ENCODE peak calls at places on chromosomes 3 and 15, in seven cellular contexts. One of them, this sample, is unnamed.

GRCh38 chr3:151402349-151402748 is 17.8 kb upstream of the P2RY12 start:
- DNase-seq in GM10248: no peak
- DNase-seq in AG09309: no peak
- DNase-seq in left ventricle myocardium inferior: no peak
- DNase-seq in IMR-90: no peak
- DNase-seq in bronchial epithelial cell: no peak
- DNase-seq in GM23338: no peak
- DNase-seq in this sample: no peak

GRCh38 chr3:102207173-102207572 is 227.6 kb upstream of the ZPLD1 start:
- DNase-seq in left ventricle myocardium inferior: no peak
- DNase-seq in AG09309: peak
- DNase-seq in IMR-90: no peak
- DNase-seq in GM10248: no peak
- DNase-seq in GM23338: no peak
- DNase-seq in bronchial epithelial cell: no peak
- DNase-seq in this sample: no peak

GRCh38 chr15:61819386-61819785 is 240.9 kb downstream of the VPS13C start:
- DNase-seq in IMR-90: no peak
- DNase-seq in GM23338: no peak
- DNase-seq in GM10248: no peak
- DNase-seq in bronchial epithelial cell: no peak
- DNase-seq in left ventricle myocardium inferior: no peak
- DNase-seq in AG09309: no peak
- DNase-seq in this sample: no peak

GRCh38 chr15:62135532-62136134 is 29.5 kb downstream of the C2CD4B start:
- DNase-seq in GM10248: no peak
- DNase-seq in AG09309: no peak
- DNase-seq in IMR-90: peak
- DNase-seq in bronchial epithelial cell: peak
- DNase-seq in GM23338: no peak
- DNase-seq in left ventricle myocardium inferior: no peak
- DNase-seq in this sample: peak

GRCh38 chr3:14141602-14142315 is 16.9 kb downstream of the TMEM43 start:
- DNase-seq in AG09309: no peak
- DNase-seq in GM10248: no peak
- DNase-seq in GM23338: no peak
- DNase-seq in bronchial epithelial cell: no peak
- DNase-seq in IMR-90: no peak
- DNase-seq in left ventricle myocardium inferior: peak
- DNase-seq in this sample: no peak

GRCh38 chr15:76393614-76394013 is 57.0 kb downstream of the ISL2 start:
- DNase-seq in IMR-90: peak
- DNase-seq in GM23338: no peak
- DNase-seq in AG09309: no peak
- DNase-seq in GM10248: no peak
- DNase-seq in bronchial epithelial cell: peak
- DNase-seq in left ventricle myocardium inferior: no peak
- DNase-seq in this sample: peak

GRCh38 chr15:55289011-55289572 is 521 bp downstream of the RAB27A start:
- DNase-seq in GM23338: peak
- DNase-seq in GM10248: peak
- DNase-seq in IMR-90: peak
- DNase-seq in AG09309: no peak
- DNase-seq in left ventricle myocardium inferior: peak
- DNase-seq in bronchial epithelial cell: peak
- DNase-seq in this sample: peak

GRCh38 chr15:42190370-42190769 is 17.7 kb downstream of the VPS39 start:
- DNase-seq in GM23338: no peak
- DNase-seq in left ventricle myocardium inferior: no peak
- DNase-seq in IMR-90: no peak
- DNase-seq in bronchial epithelial cell: no peak
- DNase-seq in AG09309: no peak
- DNase-seq in GM10248: no peak
- DNase-seq in this sample: no peak

GRCh38 chr3:4302747-4303146 is 422 bp upstream of the SETMAR start:
- DNase-seq in GM10248: peak
- DNase-seq in bronchial epithelial cell: no peak
- DNase-seq in IMR-90: no peak
- DNase-seq in GM23338: no peak
- DNase-seq in left ventricle myocardium inferior: no peak
- DNase-seq in AG09309: no peak
- DNase-seq in this sample: no peak

GRCh38 chr15:90232941-90233700 is 620 bp downstream of the CIB1 start:
- DNase-seq in bronchial epithelial cell: peak
- DNase-seq in GM23338: peak
- DNase-seq in IMR-90: peak
- DNase-seq in GM10248: peak
- DNase-seq in left ventricle myocardium inferior: peak
- DNase-seq in AG09309: no peak
- DNase-seq in this sample: peak

GRCh38 chr15:28994142-28994829 is 108.5 kb downstream of the APBA2 start:
- DNase-seq in left ventricle myocardium inferior: no peak
- DNase-seq in AG09309: no peak
- DNase-seq in GM23338: no peak
- DNase-seq in IMR-90: no peak
- DNase-seq in GM10248: no peak
- DNase-seq in bronchial epithelial cell: no peak
- DNase-seq in this sample: no peak

DNA sequence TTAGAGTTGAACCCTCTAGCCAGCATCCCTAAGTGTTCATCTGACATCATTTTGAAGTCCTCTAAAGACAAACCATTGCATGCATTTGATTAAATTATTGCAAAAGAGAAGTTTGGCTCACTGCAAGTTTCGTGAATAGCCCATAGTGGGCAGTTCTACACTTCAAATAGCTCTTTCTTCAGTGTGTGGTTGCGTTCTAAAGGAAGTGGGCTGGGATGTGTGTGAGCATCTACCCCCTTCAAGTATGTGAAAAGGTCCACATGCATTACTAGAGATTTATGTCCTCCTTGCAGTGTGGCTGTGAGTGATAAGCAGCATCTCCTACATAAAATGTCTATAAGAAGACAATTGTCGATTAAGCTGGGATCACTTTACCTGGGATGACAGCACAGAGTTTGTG is 54.6 kb downstream of the SST start:
- DNase-seq in IMR-90: no peak
- DNase-seq in bronchial epithelial cell: no peak
- DNase-seq in GM10248: no peak
- DNase-seq in left ventricle myocardium inferior: no peak
- DNase-seq in AG09309: no peak
- DNase-seq in GM23338: no peak
- DNase-seq in this sample: no peak
- TF ChIP-seq CTCF in IMR-90: no peak
- TF ChIP-seq CTCF in bronchial epithelial cell: no peak
- TF ChIP-seq CTCF in GM10248: no peak
- TF ChIP-seq CTCF in left ventricle myocardium inferior: no peak
- TF ChIP-seq CTCF in AG09309: no peak
- TF ChIP-seq CTCF in GM23338: no peak
- TF ChIP-seq CTCF in this sample: no peak

GRCh38 chr3:122948398-122948797 is 79.2 kb downstream of the SEMA5B start:
- DNase-seq in GM23338: peak
- DNase-seq in bronchial epithelial cell: no peak
- DNase-seq in GM10248: no peak
- DNase-seq in IMR-90: no peak
- DNase-seq in AG09309: no peak
- DNase-seq in left ventricle myocardium inferior: no peak
- DNase-seq in this sample: no peak

GRCh38 chr3:122955916-122956684 is 71.5 kb downstream of the SEMA5B start:
- DNase-seq in AG09309: no peak
- DNase-seq in GM10248: no peak
- DNase-seq in bronchial epithelial cell: no peak
- DNase-seq in IMR-90: no peak
- DNase-seq in left ventricle myocardium inferior: no peak
- DNase-seq in GM23338: no peak
- DNase-seq in this sample: no peak

GRCh38 chr3:122947621-122948202 is 79.9 kb downstream of the SEMA5B start:
- DNase-seq in left ventricle myocardium inferior: no peak
- DNase-seq in AG09309: no peak
- DNase-seq in GM23338: no peak
- DNase-seq in bronchial epithelial cell: peak
- DNase-seq in IMR-90: peak
- DNase-seq in GM10248: no peak
- DNase-seq in this sample: peak

GRCh38 chr3:122956685-122957455 is 70.7 kb downstream of the SEMA5B start:
- DNase-seq in bronchial epithelial cell: no peak
- DNase-seq in IMR-90: no peak
- DNase-seq in GM23338: peak
- DNase-seq in left ventricle myocardium inferior: no peak
- DNase-seq in AG09309: no peak
- DNase-seq in GM10248: no peak
- DNase-seq in this sample: no peak

DNA sequence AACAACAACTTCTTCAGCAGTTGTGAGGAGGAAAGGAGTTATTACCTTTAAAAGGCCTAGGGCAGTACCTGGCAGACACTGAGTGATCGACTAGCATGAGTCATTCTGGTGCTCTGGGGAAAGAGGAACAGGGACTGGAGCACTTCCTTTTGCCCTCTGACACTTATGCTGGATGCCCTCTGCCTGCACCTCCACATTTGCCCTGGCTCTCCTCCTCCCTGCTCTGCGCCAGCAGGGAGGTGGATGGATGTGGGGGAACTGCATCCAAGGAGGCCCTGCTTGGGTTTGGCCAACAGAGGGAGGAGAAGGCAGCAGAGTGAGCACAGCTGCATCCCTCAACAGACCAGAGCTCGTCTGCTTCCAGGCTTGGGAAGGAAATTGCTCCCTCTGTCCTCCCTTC is 75.1 kb downstream of the SEMA5B start:
- DNase-seq in AG09309: no peak
- DNase-seq in GM23338: peak
- DNase-seq in IMR-90: no peak
- DNase-seq in GM10248: peak
- DNase-seq in bronchial epithelial cell: peak
- DNase-seq in left ventricle myocardium inferior: no peak
- DNase-seq in this sample: peak
- TF ChIP-seq CTCF in AG09309: no peak
- TF ChIP-seq CTCF in GM23338: peak
- TF ChIP-seq CTCF in IMR-90: no peak
- TF ChIP-seq CTCF in GM10248: no peak
- TF ChIP-seq CTCF in bronchial epithelial cell: no peak
- TF ChIP-seq CTCF in left ventricle myocardium inferior: peak
- TF ChIP-seq CTCF in this sample: no peak

GRCh38 chr15:67641453-67641852 is 99.0 kb downstream of the MAP2K5 start:
- DNase-seq in GM23338: peak
- DNase-seq in GM10248: no peak
- DNase-seq in IMR-90: no peak
- DNase-seq in bronchial epithelial cell: no peak
- DNase-seq in left ventricle myocardium inferior: no peak
- DNase-seq in AG09309: no peak
- DNase-seq in this sample: no peak
- TF ChIP-seq CTCF in GM23338: no peak
- TF ChIP-seq CTCF in GM10248: no peak
- TF ChIP-seq CTCF in IMR-90: no peak
- TF ChIP-seq CTCF in bronchial epithelial cell: no peak
- TF ChIP-seq CTCF in left ventricle myocardium inferior: no peak
- TF ChIP-seq CTCF in AG09309: no peak
- TF ChIP-seq CTCF in this sample: no peak

GRCh38 chr3:137347132-137347531 is 389.3 kb downstream of the IL20RB start:
- DNase-seq in bronchial epithelial cell: no peak
- DNase-seq in AG09309: no peak
- DNase-seq in GM23338: peak
- DNase-seq in left ventricle myocardium inferior: no peak
- DNase-seq in GM10248: no peak
- DNase-seq in IMR-90: no peak
- DNase-seq in this sample: no peak
- TF ChIP-seq CTCF in bronchial epithelial cell: no peak
- TF ChIP-seq CTCF in AG09309: no peak
- TF ChIP-seq CTCF in GM23338: peak
- TF ChIP-seq CTCF in left ventricle myocardium inferior: no peak
- TF ChIP-seq CTCF in GM10248: no peak
- TF ChIP-seq CTCF in IMR-90: no peak
- TF ChIP-seq CTCF in this sample: no peak